ENCODE peak calls at places on chromosomes 11 and 22, in five cellular contexts. G, J, Q, H and X are unnamed samples.

GRCh38 chr11:123628936-123629683 is 25.3 kb downstream of the SCN3B start:
- DNase-seq in G (no peak), J (no peak), Q (no peak), H (no peak), X (no peak)

GRCh38 chr11:100823360-100823759 is 136.3 kb downstream of the ARHGAP42 start:
- DNase-seq in G (no peak), J (no peak), Q (no peak), H (no peak), X (no peak)

GRCh38 chr11:35911616-35912165 is 32.2 kb upstream of the LDLRAD3 start:
- DNase-seq in G (no peak), J (no peak), Q (no peak), H (no peak), X (no peak)

GRCh38 chr11:64788321-64789215 is 10.2 kb upstream of the SF1 start:
- DNase-seq in G (peak; percentile 34), J (no peak), Q (no peak), H (no peak), X (no peak)

GRCh38 chr22:17897411-17897810 is 123.1 kb upstream of the BID start:
- DNase-seq in G (no peak), J (no peak), Q (no peak), H (no peak), X (no peak)

GRCh38 chr11:13229136-13229535 is 48.5 kb upstream of the BMAL1 start:
- DNase-seq in G (no peak), J (no peak), Q (no peak), H (no peak), X (no peak)

GRCh38 chr22:36331912-36332622 is 55.7 kb downstream of the MYH9 start:
- DNase-seq in G (no peak), J (peak; percentile 71), Q (peak; percentile 18), H (peak; percentile 61), X (no peak)

GRCh38 chr11:46456269-46456668 is 64.7 kb upstream of the CHRM4 start:
- DNase-seq in G (no peak), J (no peak), Q (no peak), H (no peak), X (no peak)

GRCh38 chr11:86629070-86629706 is 43.2 kb downstream of the ME3 start:
- DNase-seq in G (no peak), J (no peak), Q (no peak), H (no peak), X (no peak)

GRCh38 chr11:26575946-26576345 is 3.9 kb upstream of the MUC15 start:
- DNase-seq in G (no peak), J (no peak), Q (no peak), H (no peak), X (no peak)

GRCh38 chr22:28417426-28417825 is 262.2 kb downstream of the TTC28 start:
- DNase-seq in G (no peak), J (no peak), Q (no peak), H (no peak), X (no peak)
- H3K27ac ChIP-seq in G (no peak overlapping the region), J (no peak overlapping the region), Q (no peak overlapping the region), H (no peak overlapping the region), X (no peak overlapping the region)

GRCh38 chr11:128462189-128462588 is 125.2 kb downstream of the ETS1 start:
- DNase-seq in G (no peak), J (no peak), Q (no peak), H (no peak), X (no peak)

GRCh38 chr11:128464878-128465277 is 122.5 kb downstream of the ETS1 start:
- DNase-seq in G (no peak), J (no peak), Q (no peak), H (no peak), X (no peak)

GRCh38 chr11:128463975-128464374 is 123.4 kb downstream of the ETS1 start:
- DNase-seq in G (no peak), J (no peak), Q (no peak), H (no peak), X (no peak)

GRCh38 chr11:128462802-128463385 is 124.5 kb downstream of the ETS1 start:
- DNase-seq in G (no peak), J (no peak), Q (no peak), H (no peak), X (no peak)

DNA sequence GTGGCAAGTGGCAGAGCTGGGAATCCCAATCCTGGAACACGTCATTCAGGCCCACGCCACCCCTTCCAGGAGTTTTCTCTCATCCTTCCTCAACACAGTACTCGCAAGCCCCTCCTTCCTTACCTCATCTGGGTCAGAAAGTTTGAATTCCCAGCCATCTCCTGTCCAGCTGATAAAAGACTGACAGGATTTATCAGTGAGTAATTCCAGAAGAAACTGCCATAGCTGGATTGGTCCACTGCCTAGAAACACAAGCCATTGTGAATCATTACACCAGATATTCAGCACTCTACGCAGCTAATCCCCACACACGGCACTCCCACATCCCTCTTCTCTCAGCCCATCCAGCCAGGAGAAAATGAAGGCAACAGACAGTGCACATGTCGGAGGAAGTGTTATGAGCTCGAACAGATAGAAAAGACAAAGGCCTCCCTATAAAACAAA is 124.0 kb downstream of the ETS1 start:
- DNase-seq in G (no peak), J (no peak), Q (no peak), H (no peak), X (no peak)
- H3K27ac ChIP-seq in G (peak overlapping the region; percentile 38), J (no peak overlapping the region), Q (no peak overlapping the region), H (peak overlapping the region; percentile 68), X (no peak overlapping the region)

GRCh38 chr22:19176732-19177131 is 1.8 kb downstream of the SLC25A1 start:
- DNase-seq in G (no peak), J (no peak), Q (no peak), H (no peak), X (no peak)

GRCh38 chr22:19176175-19176630 is 2.3 kb downstream of the SLC25A1 start:
- DNase-seq in G (no peak), J (no peak), Q (no peak), H (no peak), X (no peak)

GRCh38 chr22:19178065-19178658 is 374 bp downstream of the SLC25A1 start:
- DNase-seq in G (peak; percentile 87), J (no peak), Q (peak; percentile 13), H (peak; percentile 58), X (no peak)

GRCh38 chr22:19178659-19179471 is at the start of gene SLC25A1:
- DNase-seq in G (peak; percentile 97), J (peak; percentile 89), Q (peak; percentile 72), H (peak; percentile 74), X (peak; percentile 6)

GRCh38 chr22:19177164-19178064 is 1.1 kb downstream of the SLC25A1 start:
- DNase-seq in G (no peak), J (no peak), Q (no peak), H (no peak), X (no peak)
- H3K27ac ChIP-seq in G (peak overlapping the region; percentile 95), J (peak overlapping the region; percentile 90), Q (peak overlapping the region; percentile 93), H (peak overlapping the region; percentile 42), X (peak overlapping the region; percentile 79)

GRCh38 chr22:50640857-50641647 is 13.1 kb upstream of the ARSA start:
- DNase-seq in G (no peak), J (no peak), Q (no peak), H (no peak), X (no peak)
- H3K27ac ChIP-seq in G (no peak overlapping the region), J (no peak overlapping the region), Q (no peak overlapping the region), H (no peak overlapping the region), X (no peak overlapping the region)